ENCODE peak calls at places on chromosome 12, in ten cellular contexts. One of them, this sample, is unnamed.

GRCh38 chr12:11695321-11695720 is 45.8 kb downstream of the ETV6 start:
- DNase-seq in astrocyte of the hippocampus: peak
- DNase-seq in fibroblast of the conjunctiva: no peak
- DNase-seq in skeletal muscle cell: no peak
- DNase-seq in Right ventricle myocardium superior: no peak
- DNase-seq in AG04449: no peak
- DNase-seq in mesothelial cell of epicardium: no peak
- DNase-seq in PC-3: no peak
- DNase-seq in osteocyte: no peak
- DNase-seq in ureter: no peak
- DNase-seq in this sample: peak

GRCh38 chr12:76471579-76471978 is 88.0 kb downstream of the OSBPL8 start:
- DNase-seq in ureter: no peak
- DNase-seq in fibroblast of the conjunctiva: no peak
- DNase-seq in skeletal muscle cell: no peak
- DNase-seq in astrocyte of the hippocampus: no peak
- DNase-seq in PC-3: no peak
- DNase-seq in mesothelial cell of epicardium: no peak
- DNase-seq in osteocyte: no peak
- DNase-seq in Right ventricle myocardium superior: no peak
- DNase-seq in AG04449: no peak
- DNase-seq in this sample: no peak

GRCh38 chr12:92518071-92518470 is 184.7 kb upstream of the PLEKHG7 start:
- DNase-seq in skeletal muscle cell: no peak
- DNase-seq in mesothelial cell of epicardium: no peak
- DNase-seq in PC-3: no peak
- DNase-seq in fibroblast of the conjunctiva: no peak
- DNase-seq in Right ventricle myocardium superior: no peak
- DNase-seq in AG04449: no peak
- DNase-seq in osteocyte: no peak
- DNase-seq in ureter: no peak
- DNase-seq in astrocyte of the hippocampus: no peak
- DNase-seq in this sample: no peak

GRCh38 chr12:30813741-30814687 is 59.3 kb upstream of the CAPRIN2 start:
- DNase-seq in Right ventricle myocardium superior: no peak
- DNase-seq in skeletal muscle cell: peak
- DNase-seq in AG04449: no peak
- DNase-seq in PC-3: peak
- DNase-seq in mesothelial cell of epicardium: no peak
- DNase-seq in ureter: no peak
- DNase-seq in fibroblast of the conjunctiva: no peak
- DNase-seq in astrocyte of the hippocampus: no peak
- DNase-seq in osteocyte: peak
- DNase-seq in this sample: no peak

GRCh38 chr12:76049575-76050251 is 18.1 kb upstream of the PHLDA1 start:
- DNase-seq in PC-3: no peak
- DNase-seq in ureter: no peak
- DNase-seq in astrocyte of the hippocampus: no peak
- DNase-seq in skeletal muscle cell: no peak
- DNase-seq in Right ventricle myocardium superior: no peak
- DNase-seq in osteocyte: no peak
- DNase-seq in AG04449: no peak
- DNase-seq in mesothelial cell of epicardium: no peak
- DNase-seq in fibroblast of the conjunctiva: no peak
- DNase-seq in this sample: no peak

GRCh38 chr12:71746983-71747611 is 7.6 kb upstream of the RAB21 start:
- DNase-seq in osteocyte: no peak
- DNase-seq in Right ventricle myocardium superior: no peak
- DNase-seq in ureter: peak
- DNase-seq in astrocyte of the hippocampus: peak
- DNase-seq in fibroblast of the conjunctiva: peak
- DNase-seq in PC-3: peak
- DNase-seq in AG04449: peak
- DNase-seq in skeletal muscle cell: peak
- DNase-seq in mesothelial cell of epicardium: no peak
- DNase-seq in this sample: peak

GRCh38 chr12:104956870-104957301 is 1.2 kb downstream of the SLC41A2 start:
- DNase-seq in AG04449: no peak
- DNase-seq in osteocyte: no peak
- DNase-seq in astrocyte of the hippocampus: peak
- DNase-seq in ureter: no peak
- DNase-seq in Right ventricle myocardium superior: no peak
- DNase-seq in fibroblast of the conjunctiva: no peak
- DNase-seq in mesothelial cell of epicardium: no peak
- DNase-seq in skeletal muscle cell: no peak
- DNase-seq in PC-3: peak
- DNase-seq in this sample: no peak

GRCh38 chr12:2697057-2697456 is 97.7 kb upstream of the FKBP4 start:
- DNase-seq in PC-3: no peak
- DNase-seq in skeletal muscle cell: no peak
- DNase-seq in astrocyte of the hippocampus: no peak
- DNase-seq in fibroblast of the conjunctiva: no peak
- DNase-seq in osteocyte: no peak
- DNase-seq in Right ventricle myocardium superior: no peak
- DNase-seq in AG04449: no peak
- DNase-seq in mesothelial cell of epicardium: no peak
- DNase-seq in ureter: no peak
- DNase-seq in this sample: no peak

GRCh38 chr12:67632005-67632404 is 16.5 kb upstream of the DYRK2 start:
- DNase-seq in fibroblast of the conjunctiva: no peak
- DNase-seq in mesothelial cell of epicardium: no peak
- DNase-seq in ureter: no peak
- DNase-seq in PC-3: no peak
- DNase-seq in osteocyte: no peak
- DNase-seq in astrocyte of the hippocampus: no peak
- DNase-seq in skeletal muscle cell: no peak
- DNase-seq in Right ventricle myocardium superior: no peak
- DNase-seq in AG04449: no peak
- DNase-seq in this sample: no peak

GRCh38 chr12:49636979-49637378 is 13.6 kb downstream of the PRPF40B start:
- DNase-seq in PC-3: peak
- DNase-seq in fibroblast of the conjunctiva: peak
- DNase-seq in ureter: no peak
- DNase-seq in skeletal muscle cell: no peak
- DNase-seq in AG04449: no peak
- DNase-seq in astrocyte of the hippocampus: peak
- DNase-seq in Right ventricle myocardium superior: no peak
- DNase-seq in mesothelial cell of epicardium: no peak
- DNase-seq in osteocyte: peak
- DNase-seq in this sample: peak

GRCh38 chr12:117967043-117967442 is 1.7 kb downstream of the KSR2 start:
- DNase-seq in ureter: no peak
- DNase-seq in osteocyte: no peak
- DNase-seq in AG04449: no peak
- DNase-seq in Right ventricle myocardium superior: no peak
- DNase-seq in fibroblast of the conjunctiva: no peak
- DNase-seq in astrocyte of the hippocampus: no peak
- DNase-seq in PC-3: no peak
- DNase-seq in mesothelial cell of epicardium: no peak
- DNase-seq in skeletal muscle cell: no peak
- DNase-seq in this sample: no peak

GRCh38 chr12:104583311-104583710 is 126.6 kb downstream of the CHST11 start:
- DNase-seq in Right ventricle myocardium superior: no peak
- DNase-seq in ureter: no peak
- DNase-seq in astrocyte of the hippocampus: no peak
- DNase-seq in PC-3: no peak
- DNase-seq in skeletal muscle cell: no peak
- DNase-seq in mesothelial cell of epicardium: no peak
- DNase-seq in AG04449: no peak
- DNase-seq in osteocyte: no peak
- DNase-seq in fibroblast of the conjunctiva: no peak
- DNase-seq in this sample: no peak

GRCh38 chr12:129558036-129558435 is 345.8 kb downstream of the TMEM132D start:
- DNase-seq in AG04449: no peak
- DNase-seq in fibroblast of the conjunctiva: no peak
- DNase-seq in ureter: no peak
- DNase-seq in Right ventricle myocardium superior: no peak
- DNase-seq in skeletal muscle cell: no peak
- DNase-seq in mesothelial cell of epicardium: no peak
- DNase-seq in osteocyte: no peak
- DNase-seq in PC-3: no peak
- DNase-seq in astrocyte of the hippocampus: no peak
- DNase-seq in this sample: no peak

GRCh38 chr12:18752280-18752920 is 14.5 kb downstream of the CAPZA3 start:
- DNase-seq in PC-3: peak
- DNase-seq in astrocyte of the hippocampus: peak
- DNase-seq in osteocyte: no peak
- DNase-seq in ureter: no peak
- DNase-seq in mesothelial cell of epicardium: no peak
- DNase-seq in skeletal muscle cell: peak
- DNase-seq in fibroblast of the conjunctiva: peak
- DNase-seq in AG04449: peak
- DNase-seq in Right ventricle myocardium superior: peak
- DNase-seq in this sample: no peak

GRCh38 chr12:89373772-89374572 is 21.7 kb upstream of the DUSP6 start:
- DNase-seq in osteocyte: no peak
- DNase-seq in Right ventricle myocardium superior: no peak
- DNase-seq in astrocyte of the hippocampus: peak
- DNase-seq in fibroblast of the conjunctiva: no peak
- DNase-seq in mesothelial cell of epicardium: no peak
- DNase-seq in AG04449: no peak
- DNase-seq in ureter: no peak
- DNase-seq in skeletal muscle cell: peak
- DNase-seq in PC-3: peak
- DNase-seq in this sample: no peak

GRCh38 chr12:132523576-132524331 is 33.8 kb downstream of the FBRSL1 start:
- DNase-seq in osteocyte: peak
- DNase-seq in AG04449: no peak
- DNase-seq in ureter: peak
- DNase-seq in Right ventricle myocardium superior: peak
- DNase-seq in fibroblast of the conjunctiva: no peak
- DNase-seq in skeletal muscle cell: no peak
- DNase-seq in astrocyte of the hippocampus: peak
- DNase-seq in PC-3: peak
- DNase-seq in mesothelial cell of epicardium: peak
- DNase-seq in this sample: peak

GRCh38 chr12:64452559-64453329 is 824 bp downstream of the TBK1 start:
- DNase-seq in fibroblast of the conjunctiva: peak
- DNase-seq in ureter: no peak
- DNase-seq in PC-3: peak
- DNase-seq in Right ventricle myocardium superior: no peak
- DNase-seq in AG04449: peak
- DNase-seq in mesothelial cell of epicardium: no peak
- DNase-seq in osteocyte: no peak
- DNase-seq in astrocyte of the hippocampus: peak
- DNase-seq in skeletal muscle cell: peak
- DNase-seq in this sample: no peak

GRCh38 chr12:131233737-131234474 is 280.2 kb downstream of the ADGRD1 start:
- DNase-seq in mesothelial cell of epicardium: no peak
- DNase-seq in ureter: no peak
- DNase-seq in PC-3: no peak
- DNase-seq in fibroblast of the conjunctiva: no peak
- DNase-seq in skeletal muscle cell: no peak
- DNase-seq in osteocyte: no peak
- DNase-seq in astrocyte of the hippocampus: no peak
- DNase-seq in Right ventricle myocardium superior: no peak
- DNase-seq in AG04449: no peak
- DNase-seq in this sample: no peak

GRCh38 chr12:77940566-77940965 is 109.9 kb downstream of the NAV3 start:
- DNase-seq in AG04449: no peak
- DNase-seq in osteocyte: no peak
- DNase-seq in ureter: no peak
- DNase-seq in fibroblast of the conjunctiva: peak
- DNase-seq in Right ventricle myocardium superior: no peak
- DNase-seq in PC-3: peak
- DNase-seq in astrocyte of the hippocampus: no peak
- DNase-seq in mesothelial cell of epicardium: no peak
- DNase-seq in skeletal muscle cell: no peak
- DNase-seq in this sample: no peak

GRCh38 chr12:6790496-6791150 is 1.3 kb downstream of the CD4 start:
- DNase-seq in astrocyte of the hippocampus: no peak
- DNase-seq in Right ventricle myocardium superior: no peak
- DNase-seq in osteocyte: no peak
- DNase-seq in skeletal muscle cell: no peak
- DNase-seq in mesothelial cell of epicardium: no peak
- DNase-seq in ureter: no peak
- DNase-seq in AG04449: no peak
- DNase-seq in PC-3: no peak
- DNase-seq in fibroblast of the conjunctiva: no peak
- DNase-seq in this sample: no peak

GRCh38 chr12:126944684-126945083 is 1322.3 kb upstream of the TMEM132C start:
- DNase-seq in osteocyte: no peak
- DNase-seq in astrocyte of the hippocampus: peak
- DNase-seq in AG04449: no peak
- DNase-seq in mesothelial cell of epicardium: no peak
- DNase-seq in Right ventricle myocardium superior: no peak
- DNase-seq in ureter: no peak
- DNase-seq in PC-3: peak
- DNase-seq in skeletal muscle cell: no peak
- DNase-seq in fibroblast of the conjunctiva: no peak
- DNase-seq in this sample: no peak

GRCh38 chr12:32399373-32400113 is at the start of gene FGD4:
- DNase-seq in osteocyte: peak
- DNase-seq in skeletal muscle cell: peak
- DNase-seq in fibroblast of the conjunctiva: peak
- DNase-seq in astrocyte of the hippocampus: peak
- DNase-seq in Right ventricle myocardium superior: peak
- DNase-seq in PC-3: peak
- DNase-seq in AG04449: no peak
- DNase-seq in mesothelial cell of epicardium: peak
- DNase-seq in ureter: peak
- DNase-seq in this sample: peak

GRCh38 chr12:56119361-56119796 is 1.3 kb downstream of the ZC3H10 start:
- DNase-seq in fibroblast of the conjunctiva: peak
- DNase-seq in mesothelial cell of epicardium: peak
- DNase-seq in ureter: peak
- DNase-seq in Right ventricle myocardium superior: peak
- DNase-seq in skeletal muscle cell: peak
- DNase-seq in PC-3: peak
- DNase-seq in osteocyte: no peak
- DNase-seq in AG04449: peak
- DNase-seq in astrocyte of the hippocampus: peak
- DNase-seq in this sample: peak

GRCh38 chr12:20128926-20129325 is 239.4 kb upstream of the PDE3A start:
- DNase-seq in AG04449: no peak
- DNase-seq in ureter: no peak
- DNase-seq in Right ventricle myocardium superior: no peak
- DNase-seq in mesothelial cell of epicardium: no peak
- DNase-seq in skeletal muscle cell: no peak
- DNase-seq in PC-3: peak
- DNase-seq in astrocyte of the hippocampus: no peak
- DNase-seq in osteocyte: no peak
- DNase-seq in fibroblast of the conjunctiva: no peak
- DNase-seq in this sample: no peak

GRCh38 chr12:132427177-132427725 is 62.7 kb upstream of the FBRSL1 start:
- DNase-seq in osteocyte: no peak
- DNase-seq in fibroblast of the conjunctiva: no peak
- DNase-seq in ureter: no peak
- DNase-seq in AG04449: no peak
- DNase-seq in Right ventricle myocardium superior: no peak
- DNase-seq in PC-3: peak
- DNase-seq in mesothelial cell of epicardium: no peak
- DNase-seq in skeletal muscle cell: no peak
- DNase-seq in astrocyte of the hippocampus: no peak
- DNase-seq in this sample: no peak

GRCh38 chr12:77388611-77389265 is 323.4 kb upstream of the E2F7 start:
- DNase-seq in Right ventricle myocardium superior: no peak
- DNase-seq in mesothelial cell of epicardium: no peak
- DNase-seq in PC-3: no peak
- DNase-seq in ureter: no peak
- DNase-seq in AG04449: no peak
- DNase-seq in osteocyte: no peak
- DNase-seq in astrocyte of the hippocampus: peak
- DNase-seq in skeletal muscle cell: no peak
- DNase-seq in fibroblast of the conjunctiva: no peak
- DNase-seq in this sample: no peak

GRCh38 chr12:29771786-29772185 is 12.0 kb downstream of the TMTC1 start:
- DNase-seq in astrocyte of the hippocampus: no peak
- DNase-seq in PC-3: peak
- DNase-seq in ureter: no peak
- DNase-seq in AG04449: no peak
- DNase-seq in mesothelial cell of epicardium: no peak
- DNase-seq in fibroblast of the conjunctiva: no peak
- DNase-seq in Right ventricle myocardium superior: no peak
- DNase-seq in osteocyte: no peak
- DNase-seq in skeletal muscle cell: no peak
- DNase-seq in this sample: no peak

GRCh38 chr12:10986812-10987211 is at the start of gene TAS2R50:
- DNase-seq in Right ventricle myocardium superior: no peak
- DNase-seq in ureter: no peak
- DNase-seq in osteocyte: no peak
- DNase-seq in PC-3: no peak
- DNase-seq in astrocyte of the hippocampus: no peak
- DNase-seq in skeletal muscle cell: no peak
- DNase-seq in AG04449: no peak
- DNase-seq in mesothelial cell of epicardium: no peak
- DNase-seq in fibroblast of the conjunctiva: no peak
- DNase-seq in this sample: no peak

This sample was measured in uterus.